ENCODE peak calls at places on chromosomes 2 and 18, in ten cellular contexts. One of them, this sample, is unnamed.

GRCh38 chr2:231613655-231614558 is 21.2 kb downstream of the TEX44 start:
- DNase-seq in tibial artery: peak; percentile 87
- DNase-seq in A549: peak; percentile 84
- DNase-seq in fibroblast of the aortic adventitia: peak; percentile 68
- DNase-seq in cardiac fibroblast: peak; percentile 78
- DNase-seq in AG09319: no peak
- DNase-seq in IMR-90: peak; percentile 80
- DNase-seq in Calu3: peak; percentile 90
- DNase-seq in coronary artery: peak; percentile 96
- DNase-seq in Panc1: peak; percentile 38
- DNase-seq in this sample: peak; percentile 86

GRCh38 chr2:27940090-27940671 is 49.7 kb downstream of the BABAM2 start:
- DNase-seq in tibial artery: no peak
- DNase-seq in Panc1: no peak
- DNase-seq in A549: no peak
- DNase-seq in fibroblast of the aortic adventitia: no peak
- DNase-seq in IMR-90: no peak
- DNase-seq in Calu3: no peak
- DNase-seq in cardiac fibroblast: no peak
- DNase-seq in AG09319: no peak
- DNase-seq in coronary artery: no peak
- DNase-seq in this sample: no peak

GRCh38 chr18:76499596-76500340 is 4.7 kb upstream of the ZNF516 start:
- DNase-seq in A549: no peak
- DNase-seq in fibroblast of the aortic adventitia: no peak
- DNase-seq in AG09319: no peak
- DNase-seq in Panc1: no peak
- DNase-seq in coronary artery: no peak
- DNase-seq in IMR-90: no peak
- DNase-seq in Calu3: no peak
- DNase-seq in tibial artery: no peak
- DNase-seq in cardiac fibroblast: no peak
- DNase-seq in this sample: no peak

GRCh38 chr2:240689975-240690374 is 1.7 kb upstream of the AQP12A start:
- DNase-seq in IMR-90: no peak
- DNase-seq in fibroblast of the aortic adventitia: no peak
- DNase-seq in Calu3: no peak
- DNase-seq in tibial artery: no peak
- DNase-seq in AG09319: no peak
- DNase-seq in cardiac fibroblast: no peak
- DNase-seq in Panc1: no peak
- DNase-seq in A549: no peak
- DNase-seq in coronary artery: peak; percentile 28
- DNase-seq in this sample: no peak

GRCh38 chr2:176873403-176873802 is 339.2 kb upstream of the HNRNPA3 start:
- DNase-seq in fibroblast of the aortic adventitia: peak; percentile 2
- DNase-seq in Panc1: no peak
- DNase-seq in cardiac fibroblast: no peak
- DNase-seq in tibial artery: no peak
- DNase-seq in Calu3: no peak
- DNase-seq in IMR-90: peak; percentile 1
- DNase-seq in AG09319: no peak
- DNase-seq in A549: no peak
- DNase-seq in coronary artery: no peak
- DNase-seq in this sample: no peak

GRCh38 chr18:10301831-10302483 is 152.5 kb upstream of the APCDD1 start:
- DNase-seq in coronary artery: no peak
- DNase-seq in fibroblast of the aortic adventitia: no peak
- DNase-seq in cardiac fibroblast: no peak
- DNase-seq in A549: no peak
- DNase-seq in Calu3: no peak
- DNase-seq in IMR-90: no peak
- DNase-seq in tibial artery: no peak
- DNase-seq in AG09319: no peak
- DNase-seq in Panc1: no peak
- DNase-seq in this sample: no peak

GRCh38 chr2:98412751-98413445 is 31.8 kb upstream of the INPP4A start:
- DNase-seq in AG09319: no peak
- DNase-seq in fibroblast of the aortic adventitia: peak; percentile 69
- DNase-seq in cardiac fibroblast: peak; percentile 63
- DNase-seq in A549: peak; percentile 72
- DNase-seq in tibial artery: no peak
- DNase-seq in Panc1: peak; percentile 46
- DNase-seq in Calu3: peak; percentile 61
- DNase-seq in IMR-90: peak; percentile 55
- DNase-seq in coronary artery: no peak
- DNase-seq in this sample: peak; percentile 70

GRCh38 chr2:190283783-190284182 is 35.8 kb downstream of the HIBCH start:
- DNase-seq in coronary artery: no peak
- DNase-seq in Calu3: no peak
- DNase-seq in A549: no peak
- DNase-seq in AG09319: no peak
- DNase-seq in fibroblast of the aortic adventitia: peak; percentile 69
- DNase-seq in IMR-90: peak; percentile 69
- DNase-seq in cardiac fibroblast: no peak
- DNase-seq in tibial artery: no peak
- DNase-seq in Panc1: no peak
- DNase-seq in this sample: peak; percentile 1

GRCh38 chr18:48667276-48668254 is 128.7 kb downstream of the CTIF start:
- DNase-seq in fibroblast of the aortic adventitia: no peak
- DNase-seq in Calu3: peak; percentile 33
- DNase-seq in coronary artery: no peak
- DNase-seq in cardiac fibroblast: no peak
- DNase-seq in IMR-90: peak; percentile 49
- DNase-seq in AG09319: no peak
- DNase-seq in A549: peak; percentile 16
- DNase-seq in tibial artery: no peak
- DNase-seq in Panc1: no peak
- DNase-seq in this sample: peak; percentile 5

GRCh38 chr2:56912490-56912889 is 728.7 kb downstream of the CCDC85A start:
- DNase-seq in fibroblast of the aortic adventitia: no peak
- DNase-seq in coronary artery: no peak
- DNase-seq in A549: no peak
- DNase-seq in Calu3: no peak
- DNase-seq in AG09319: no peak
- DNase-seq in Panc1: no peak
- DNase-seq in tibial artery: no peak
- DNase-seq in cardiac fibroblast: no peak
- DNase-seq in IMR-90: no peak
- DNase-seq in this sample: no peak

GRCh38 chr18:57447154-57447621 is 12.0 kb downstream of the ONECUT2 start:
- DNase-seq in tibial artery: no peak
- DNase-seq in A549: no peak
- DNase-seq in Calu3: peak; percentile 60
- DNase-seq in cardiac fibroblast: peak; percentile 29
- DNase-seq in IMR-90: peak; percentile 18
- DNase-seq in coronary artery: no peak
- DNase-seq in fibroblast of the aortic adventitia: peak; percentile 22
- DNase-seq in AG09319: no peak
- DNase-seq in Panc1: no peak
- DNase-seq in this sample: peak; percentile 13

GRCh38 chr2:70959851-70960832 is 18.3 kb upstream of the ANKRD53 start:
- DNase-seq in AG09319: no peak
- DNase-seq in Calu3: no peak
- DNase-seq in IMR-90: no peak
- DNase-seq in cardiac fibroblast: no peak
- DNase-seq in Panc1: no peak
- DNase-seq in fibroblast of the aortic adventitia: no peak
- DNase-seq in A549: no peak
- DNase-seq in coronary artery: peak; percentile 56
- DNase-seq in tibial artery: peak; percentile 14
- DNase-seq in this sample: no peak

GRCh38 chr2:36507408-36507812 is 90.6 kb downstream of the FEZ2 start:
- DNase-seq in tibial artery: peak; percentile 41
- DNase-seq in cardiac fibroblast: peak; percentile 83
- DNase-seq in AG09319: no peak
- DNase-seq in A549: peak; percentile 72
- DNase-seq in Panc1: peak; percentile 52
- DNase-seq in coronary artery: no peak
- DNase-seq in Calu3: peak; percentile 72
- DNase-seq in IMR-90: peak; percentile 65
- DNase-seq in fibroblast of the aortic adventitia: peak; percentile 78
- DNase-seq in this sample: peak; percentile 82

GRCh38 chr18:56351911-56352502 is 286.4 kb downstream of the TXNL1 start:
- DNase-seq in tibial artery: no peak
- DNase-seq in Calu3: no peak
- DNase-seq in fibroblast of the aortic adventitia: peak; percentile 9
- DNase-seq in cardiac fibroblast: no peak
- DNase-seq in IMR-90: peak; percentile 63
- DNase-seq in AG09319: no peak
- DNase-seq in A549: no peak
- DNase-seq in Panc1: no peak
- DNase-seq in coronary artery: no peak
- DNase-seq in this sample: no peak

GRCh38 chr2:29517421-29517820 is 402.2 kb downstream of the CLIP4 start:
- DNase-seq in tibial artery: no peak
- DNase-seq in AG09319: no peak
- DNase-seq in fibroblast of the aortic adventitia: no peak
- DNase-seq in cardiac fibroblast: no peak
- DNase-seq in Panc1: no peak
- DNase-seq in IMR-90: no peak
- DNase-seq in coronary artery: no peak
- DNase-seq in Calu3: no peak
- DNase-seq in A549: no peak
- DNase-seq in this sample: no peak

DNA sequence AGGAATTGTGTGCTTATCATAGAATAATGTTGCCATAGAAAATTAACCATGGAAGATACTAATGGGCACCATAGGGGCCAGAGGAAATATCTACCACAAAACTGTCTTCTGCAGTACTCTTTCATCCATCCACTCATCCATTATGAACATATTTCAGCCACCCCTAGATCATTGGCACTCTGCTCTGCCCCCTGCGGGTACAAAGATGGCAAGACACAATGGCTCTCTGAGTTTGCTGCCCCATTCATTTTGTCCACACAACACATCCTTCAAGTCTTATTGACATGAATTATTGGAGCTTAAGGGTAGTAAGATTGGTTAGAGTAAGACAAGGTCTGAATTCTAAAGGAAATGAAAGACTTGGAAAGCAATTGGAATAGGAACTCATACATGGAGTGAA is 1224.7 kb upstream of the CELF4 start:
- DNase-seq in IMR-90: no peak
- DNase-seq in AG09319: no peak
- DNase-seq in coronary artery: no peak
- DNase-seq in Panc1: no peak
- DNase-seq in cardiac fibroblast: no peak
- DNase-seq in fibroblast of the aortic adventitia: no peak
- DNase-seq in Calu3: peak; percentile 3
- DNase-seq in A549: peak; percentile 6
- DNase-seq in tibial artery: no peak
- DNase-seq in this sample: peak; percentile 48
- TF ChIP-seq CTCF in IMR-90: no peak
- TF ChIP-seq CTCF in AG09319: no peak
- TF ChIP-seq CTCF in coronary artery: no peak
- TF ChIP-seq CTCF in Panc1: no peak
- TF ChIP-seq CTCF in cardiac fibroblast: no peak
- TF ChIP-seq CTCF in fibroblast of the aortic adventitia: no peak
- TF ChIP-seq CTCF in Calu3: peak; percentile 19
- TF ChIP-seq CTCF in A549: no peak
- TF ChIP-seq CTCF in tibial artery: no peak
- TF ChIP-seq CTCF in this sample: peak; percentile 46

DNA sequence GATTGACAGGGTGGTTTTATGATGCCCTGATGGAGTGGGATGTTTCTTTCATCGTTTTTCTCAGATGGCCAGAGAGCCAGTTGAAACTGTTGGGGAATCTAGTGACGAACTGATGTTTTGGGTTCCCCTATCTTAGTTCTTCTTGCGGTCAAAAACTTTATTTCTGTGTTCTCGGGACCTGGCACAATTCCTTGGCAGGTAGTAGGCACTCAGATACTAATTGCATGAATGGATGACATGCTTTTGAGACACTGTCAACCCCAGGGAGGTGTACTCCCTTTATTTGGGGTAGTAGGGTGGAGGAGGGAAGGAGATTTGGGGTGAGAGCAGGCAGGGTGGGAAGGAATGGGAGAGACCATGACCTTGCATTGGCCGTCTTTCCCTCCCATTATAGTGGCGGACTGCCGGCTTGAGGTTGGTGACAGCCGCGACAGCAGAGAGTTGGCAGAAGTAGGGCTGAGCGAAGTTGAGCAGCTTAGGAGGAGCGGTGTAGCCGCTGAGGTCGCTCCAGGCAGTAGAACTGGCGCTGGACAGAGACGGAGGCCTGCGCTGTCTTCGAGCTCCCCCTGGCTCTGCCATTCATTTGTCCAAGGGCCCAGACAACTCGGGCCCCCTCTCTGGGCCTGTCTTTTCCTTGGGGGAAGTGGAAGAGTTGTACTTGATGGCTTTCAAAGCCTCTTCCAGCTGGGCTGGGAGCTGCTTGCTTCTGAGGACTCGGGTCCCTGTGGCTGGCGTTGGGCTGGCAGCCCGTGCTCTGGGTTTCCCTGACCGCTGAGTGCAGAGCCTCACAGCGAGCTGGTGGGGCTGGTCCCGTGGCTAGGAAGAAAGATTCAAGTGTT is 2.6 kb downstream of the TET3 start:
- DNase-seq in IMR-90: peak; percentile 62
- DNase-seq in Panc1: no peak
- DNase-seq in coronary artery: no peak
- DNase-seq in cardiac fibroblast: peak; percentile 64
- DNase-seq in A549: no peak
- DNase-seq in tibial artery: no peak
- DNase-seq in AG09319: no peak
- DNase-seq in fibroblast of the aortic adventitia: no peak
- DNase-seq in Calu3: peak; percentile 53
- DNase-seq in this sample: no peak
- TF ChIP-seq CTCF in IMR-90: peak; percentile 41
- TF ChIP-seq CTCF in Panc1: peak; percentile 55
- TF ChIP-seq CTCF in coronary artery: no peak
- TF ChIP-seq CTCF in cardiac fibroblast: no peak
- TF ChIP-seq CTCF in A549: no peak
- TF ChIP-seq CTCF in tibial artery: peak; percentile 33
- TF ChIP-seq CTCF in AG09319: peak; percentile 14
- TF ChIP-seq CTCF in fibroblast of the aortic adventitia: no peak
- TF ChIP-seq CTCF in Calu3: no peak
- TF ChIP-seq CTCF in this sample: no peak

DNA sequence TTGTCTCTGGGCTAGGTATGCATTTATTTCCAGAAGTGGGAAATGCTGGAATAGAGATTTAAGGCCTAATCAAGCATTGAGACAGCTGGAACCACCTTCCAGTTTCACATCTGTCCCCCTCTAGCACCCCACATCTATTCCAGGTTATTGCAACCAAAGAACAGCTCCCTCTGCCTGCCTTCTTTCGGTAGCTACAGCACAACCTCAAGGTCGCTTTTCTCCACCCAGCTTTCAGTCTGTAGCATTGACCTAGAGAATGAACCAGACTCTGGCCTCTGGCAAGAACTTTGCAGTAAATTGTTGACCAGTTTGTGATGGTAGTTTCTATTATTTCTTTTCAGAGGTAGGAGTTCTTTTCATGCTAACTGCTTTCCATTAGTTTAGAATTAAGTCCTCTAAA is 484.2 kb downstream of the DLGAP1 start:
- DNase-seq in cardiac fibroblast: no peak
- DNase-seq in IMR-90: no peak
- DNase-seq in fibroblast of the aortic adventitia: no peak
- DNase-seq in tibial artery: no peak
- DNase-seq in A549: no peak
- DNase-seq in coronary artery: no peak
- DNase-seq in Calu3: no peak
- DNase-seq in Panc1: no peak
- DNase-seq in AG09319: no peak
- DNase-seq in this sample: no peak
- TF ChIP-seq CTCF in cardiac fibroblast: no peak
- TF ChIP-seq CTCF in IMR-90: no peak
- TF ChIP-seq CTCF in fibroblast of the aortic adventitia: peak; percentile 8
- TF ChIP-seq CTCF in tibial artery: no peak
- TF ChIP-seq CTCF in A549: no peak
- TF ChIP-seq CTCF in coronary artery: no peak
- TF ChIP-seq CTCF in Calu3: no peak
- TF ChIP-seq CTCF in Panc1: peak; percentile 44
- TF ChIP-seq CTCF in AG09319: no peak
- TF ChIP-seq CTCF in this sample: no peak

GRCh38 chr2:25989154-25989553 is 6.9 kb upstream of the KIF3C start:
- DNase-seq in Panc1: no peak
- DNase-seq in tibial artery: no peak
- DNase-seq in Calu3: no peak
- DNase-seq in AG09319: no peak
- DNase-seq in fibroblast of the aortic adventitia: no peak
- DNase-seq in cardiac fibroblast: no peak
- DNase-seq in A549: no peak
- DNase-seq in coronary artery: no peak
- DNase-seq in IMR-90: no peak
- DNase-seq in this sample: no peak
- TF ChIP-seq CTCF in Panc1: no peak
- TF ChIP-seq CTCF in tibial artery: no peak
- TF ChIP-seq CTCF in Calu3: no peak
- TF ChIP-seq CTCF in AG09319: no peak
- TF ChIP-seq CTCF in fibroblast of the aortic adventitia: no peak
- TF ChIP-seq CTCF in cardiac fibroblast: no peak
- TF ChIP-seq CTCF in A549: no peak
- TF ChIP-seq CTCF in coronary artery: no peak
- TF ChIP-seq CTCF in IMR-90: no peak
- TF ChIP-seq CTCF in this sample: no peak

This sample was measured in MCF 10A.